ENCODE peak calls at places on chromosomes 2 and 18, in four cellular contexts. One of them, this sample, is unnamed.
A peak's percentile ranks its signal among the peaks of the same experiment; 100 is the strongest.

GRCh38 chr2:239526666-239527415 is 126.0 kb upstream of the HDAC4 start:
- DNase-seq in activated CD4-positive, alpha-beta T cell treated with anti-CD3 and anti-CD28 coated beads for 36 hours: no peak
- DNase-seq in CD8-positive, alpha-beta memory T cell: no peak
- DNase-seq in stimulated activated CD4-positive, alpha-beta T cell treated with anti-CD3 and anti-CD28 coated beads, Interleukin-4, amount 100 ng/mL, for 24 hours: no peak
- DNase-seq in this sample: no peak

GRCh38 chr2:128237081-128237534 is 81.6 kb downstream of the HS6ST1 start:
- DNase-seq in activated CD4-positive, alpha-beta T cell treated with anti-CD3 and anti-CD28 coated beads for 36 hours: no peak
- DNase-seq in stimulated activated CD4-positive, alpha-beta T cell treated with anti-CD3 and anti-CD28 coated beads, Interleukin-4, amount 100 ng/mL, for 24 hours: no peak
- DNase-seq in CD8-positive, alpha-beta memory T cell: no peak
- DNase-seq in this sample: no peak

GRCh38 chr2:187982668-187983067 is 309.0 kb upstream of the GULP1 start:
- DNase-seq in activated CD4-positive, alpha-beta T cell treated with anti-CD3 and anti-CD28 coated beads for 36 hours: no peak
- DNase-seq in CD8-positive, alpha-beta memory T cell: no peak
- DNase-seq in stimulated activated CD4-positive, alpha-beta T cell treated with anti-CD3 and anti-CD28 coated beads, Interleukin-4, amount 100 ng/mL, for 24 hours: no peak
- DNase-seq in this sample: no peak

GRCh38 chr2:113298176-113298575 is 19.5 kb upstream of the PAX8 start:
- DNase-seq in CD8-positive, alpha-beta memory T cell: no peak
- DNase-seq in stimulated activated CD4-positive, alpha-beta T cell treated with anti-CD3 and anti-CD28 coated beads, Interleukin-4, amount 100 ng/mL, for 24 hours: no peak
- DNase-seq in activated CD4-positive, alpha-beta T cell treated with anti-CD3 and anti-CD28 coated beads for 36 hours: no peak
- DNase-seq in this sample: no peak

GRCh38 chr18:8413751-8414150 is 195.5 kb upstream of the RAB12 start:
- DNase-seq in stimulated activated CD4-positive, alpha-beta T cell treated with anti-CD3 and anti-CD28 coated beads, Interleukin-4, amount 100 ng/mL, for 24 hours: no peak
- DNase-seq in activated CD4-positive, alpha-beta T cell treated with anti-CD3 and anti-CD28 coated beads for 36 hours: no peak
- DNase-seq in CD8-positive, alpha-beta memory T cell: no peak
- DNase-seq in this sample: no peak

GRCh38 chr18:6370886-6371635 is 43.6 kb downstream of the L3MBTL4 start:
- DNase-seq in activated CD4-positive, alpha-beta T cell treated with anti-CD3 and anti-CD28 coated beads for 36 hours: no peak
- DNase-seq in stimulated activated CD4-positive, alpha-beta T cell treated with anti-CD3 and anti-CD28 coated beads, Interleukin-4, amount 100 ng/mL, for 24 hours: no peak
- DNase-seq in CD8-positive, alpha-beta memory T cell: no peak
- DNase-seq in this sample: no peak

GRCh38 chr2:49262815-49263560 is 108.7 kb upstream of the FSHR start:
- DNase-seq in stimulated activated CD4-positive, alpha-beta T cell treated with anti-CD3 and anti-CD28 coated beads, Interleukin-4, amount 100 ng/mL, for 24 hours: no peak
- DNase-seq in CD8-positive, alpha-beta memory T cell: no peak
- DNase-seq in activated CD4-positive, alpha-beta T cell treated with anti-CD3 and anti-CD28 coated beads for 36 hours: no peak
- DNase-seq in this sample: no peak

GRCh38 chr2:46018773-46019593 is 278.2 kb upstream of the EPAS1 start:
- DNase-seq in stimulated activated CD4-positive, alpha-beta T cell treated with anti-CD3 and anti-CD28 coated beads, Interleukin-4, amount 100 ng/mL, for 24 hours: no peak
- DNase-seq in CD8-positive, alpha-beta memory T cell: no peak
- DNase-seq in activated CD4-positive, alpha-beta T cell treated with anti-CD3 and anti-CD28 coated beads for 36 hours: no peak
- DNase-seq in this sample: no peak

GRCh38 chr2:239630618-239631286 is 229.9 kb upstream of the HDAC4 start:
- DNase-seq in activated CD4-positive, alpha-beta T cell treated with anti-CD3 and anti-CD28 coated beads for 36 hours: peak; percentile 38
- DNase-seq in stimulated activated CD4-positive, alpha-beta T cell treated with anti-CD3 and anti-CD28 coated beads, Interleukin-4, amount 100 ng/mL, for 24 hours: no peak
- DNase-seq in CD8-positive, alpha-beta memory T cell: no peak
- DNase-seq in this sample: no peak